ENCODE peak calls at places on chromosomes 13 and 19, in seven cellular contexts. One of them, this sample, is unnamed.

GRCh38 chr19:17078038-17078919 is 2.7 kb downstream of the MYO9B start:
- DNase-seq in cardiac fibroblast: no peak
- DNase-seq in lower lobe of right lung: peak; percentile 82
- DNase-seq in GM13977: no peak
- DNase-seq in HCT116: no peak
- DNase-seq in fibroblast of the aortic adventitia: no peak
- DNase-seq in epithelial cell of esophagus: peak; percentile 41
- DNase-seq in this sample: peak; percentile 8

GRCh38 chr13:95957331-95957730 is 95.9 kb downstream of the UGGT2 start:
- DNase-seq in GM13977: no peak
- DNase-seq in epithelial cell of esophagus: no peak
- DNase-seq in cardiac fibroblast: no peak
- DNase-seq in fibroblast of the aortic adventitia: no peak
- DNase-seq in lower lobe of right lung: no peak
- DNase-seq in HCT116: no peak
- DNase-seq in this sample: no peak

GRCh38 chr13:41263261-41263971 is at the start of gene MTRF1:
- DNase-seq in fibroblast of the aortic adventitia: peak; percentile 79
- DNase-seq in HCT116: peak; percentile 57
- DNase-seq in cardiac fibroblast: peak; percentile 78
- DNase-seq in lower lobe of right lung: peak; percentile 88
- DNase-seq in GM13977: peak; percentile 82
- DNase-seq in epithelial cell of esophagus: peak; percentile 75
- DNase-seq in this sample: peak; percentile 62

GRCh38 chr13:27965740-27966640 is 3.1 kb downstream of the CDX2 start:
- DNase-seq in GM13977: peak; percentile 34
- DNase-seq in epithelial cell of esophagus: no peak
- DNase-seq in lower lobe of right lung: no peak
- DNase-seq in cardiac fibroblast: no peak
- DNase-seq in fibroblast of the aortic adventitia: no peak
- DNase-seq in HCT116: no peak
- DNase-seq in this sample: no peak

GRCh38 chr13:45670481-45670880 is 31.6 kb upstream of the CBY2 start:
- DNase-seq in lower lobe of right lung: no peak
- DNase-seq in fibroblast of the aortic adventitia: no peak
- DNase-seq in HCT116: no peak
- DNase-seq in GM13977: no peak
- DNase-seq in epithelial cell of esophagus: no peak
- DNase-seq in cardiac fibroblast: no peak
- DNase-seq in this sample: no peak

GRCh38 chr13:52879950-52880650 is 31.7 kb upstream of the PCDH8 start:
- DNase-seq in HCT116: no peak
- DNase-seq in fibroblast of the aortic adventitia: no peak
- DNase-seq in epithelial cell of esophagus: no peak
- DNase-seq in cardiac fibroblast: no peak
- DNase-seq in GM13977: no peak
- DNase-seq in lower lobe of right lung: no peak
- DNase-seq in this sample: no peak

GRCh38 chr13:37944476-37945442 is 75.2 kb upstream of the TRPC4 start:
- DNase-seq in GM13977: no peak
- DNase-seq in lower lobe of right lung: no peak
- DNase-seq in epithelial cell of esophagus: no peak
- DNase-seq in cardiac fibroblast: peak; percentile 28
- DNase-seq in HCT116: no peak
- DNase-seq in fibroblast of the aortic adventitia: peak; percentile 22
- DNase-seq in this sample: no peak

GRCh38 chr13:46124531-46124966 is 19.7 kb upstream of the CPB2 start:
- DNase-seq in HCT116: no peak
- DNase-seq in lower lobe of right lung: peak; percentile 59
- DNase-seq in GM13977: no peak
- DNase-seq in fibroblast of the aortic adventitia: no peak
- DNase-seq in epithelial cell of esophagus: no peak
- DNase-seq in cardiac fibroblast: no peak
- DNase-seq in this sample: no peak

GRCh38 chr13:80888421-80888820 is 547.5 kb upstream of the SPRY2 start:
- DNase-seq in fibroblast of the aortic adventitia: no peak
- DNase-seq in epithelial cell of esophagus: no peak
- DNase-seq in HCT116: no peak
- DNase-seq in lower lobe of right lung: no peak
- DNase-seq in cardiac fibroblast: no peak
- DNase-seq in GM13977: no peak
- DNase-seq in this sample: no peak

GRCh38 chr13:26168835-26169234 is 53.3 kb downstream of the RNF6 start:
- DNase-seq in GM13977: no peak
- DNase-seq in epithelial cell of esophagus: no peak
- DNase-seq in HCT116: no peak
- DNase-seq in lower lobe of right lung: no peak
- DNase-seq in cardiac fibroblast: no peak
- DNase-seq in fibroblast of the aortic adventitia: no peak
- DNase-seq in this sample: no peak

GRCh38 chr19:32570081-32570785 is 10.8 kb upstream of the PDCD5 start:
- DNase-seq in GM13977: peak; percentile 57
- DNase-seq in cardiac fibroblast: peak; percentile 72
- DNase-seq in HCT116: peak; percentile 26
- DNase-seq in lower lobe of right lung: no peak
- DNase-seq in fibroblast of the aortic adventitia: peak; percentile 66
- DNase-seq in epithelial cell of esophagus: peak; percentile 63
- DNase-seq in this sample: peak; percentile 35

GRCh38 chr19:53520547-53521372 is 17.2 kb upstream of the ZNF331 start:
- DNase-seq in cardiac fibroblast: peak; percentile 99
- DNase-seq in HCT116: no peak
- DNase-seq in fibroblast of the aortic adventitia: peak; percentile 99
- DNase-seq in lower lobe of right lung: peak; percentile 95
- DNase-seq in epithelial cell of esophagus: peak; percentile 98
- DNase-seq in GM13977: peak; percentile 89
- DNase-seq in this sample: peak; percentile 93

GRCh38 chr19:2787115-2787514 is 1.8 kb downstream of the THOP1 start:
- DNase-seq in lower lobe of right lung: no peak
- DNase-seq in fibroblast of the aortic adventitia: no peak
- DNase-seq in GM13977: no peak
- DNase-seq in HCT116: no peak
- DNase-seq in cardiac fibroblast: no peak
- DNase-seq in epithelial cell of esophagus: no peak
- DNase-seq in this sample: no peak

GRCh38 chr13:40103864-40104263 is 448.4 kb downstream of the COG6 start:
- DNase-seq in fibroblast of the aortic adventitia: no peak
- DNase-seq in cardiac fibroblast: no peak
- DNase-seq in GM13977: no peak
- DNase-seq in HCT116: no peak
- DNase-seq in epithelial cell of esophagus: peak; percentile 58
- DNase-seq in lower lobe of right lung: no peak
- DNase-seq in this sample: peak; percentile 76

GRCh38 chr13:79831556-79831955 is 350.6 kb downstream of the NDFIP2 start:
- DNase-seq in fibroblast of the aortic adventitia: no peak
- DNase-seq in epithelial cell of esophagus: no peak
- DNase-seq in cardiac fibroblast: no peak
- DNase-seq in GM13977: no peak
- DNase-seq in lower lobe of right lung: no peak
- DNase-seq in HCT116: no peak
- DNase-seq in this sample: no peak

GRCh38 chr19:50933640-50934039 is 19.2 kb downstream of the KLK5 start:
- DNase-seq in cardiac fibroblast: peak; percentile 45
- DNase-seq in epithelial cell of esophagus: peak; percentile 82
- DNase-seq in lower lobe of right lung: no peak
- DNase-seq in fibroblast of the aortic adventitia: peak; percentile 43
- DNase-seq in HCT116: no peak
- DNase-seq in GM13977: no peak
- DNase-seq in this sample: peak; percentile 93

GRCh38 chr13:35512271-35512920 is 35.9 kb upstream of the MAB21L1 start:
- DNase-seq in lower lobe of right lung: no peak
- DNase-seq in fibroblast of the aortic adventitia: peak; percentile 98
- DNase-seq in GM13977: no peak
- DNase-seq in cardiac fibroblast: peak; percentile 96
- DNase-seq in epithelial cell of esophagus: peak; percentile 85
- DNase-seq in HCT116: no peak
- DNase-seq in this sample: peak; percentile 90

GRCh38 chr13:45341799-45342584 is 1.0 kb upstream of the TPT1 start:
- DNase-seq in cardiac fibroblast: peak; percentile 82
- DNase-seq in lower lobe of right lung: peak; percentile 71
- DNase-seq in GM13977: peak; percentile 26
- DNase-seq in fibroblast of the aortic adventitia: peak; percentile 75
- DNase-seq in HCT116: no peak
- DNase-seq in epithelial cell of esophagus: peak; percentile 82
- DNase-seq in this sample: peak; percentile 74

GRCh38 chr13:112752711-112753541 is 63.1 kb downstream of the ATP11A start:
- DNase-seq in fibroblast of the aortic adventitia: no peak
- DNase-seq in lower lobe of right lung: no peak
- DNase-seq in GM13977: no peak
- DNase-seq in cardiac fibroblast: no peak
- DNase-seq in HCT116: no peak
- DNase-seq in epithelial cell of esophagus: no peak
- DNase-seq in this sample: no peak

GRCh38 chr19:41877490-41877876 is 404 bp downstream of the CD79A start:
- DNase-seq in GM13977: no peak
- DNase-seq in lower lobe of right lung: peak; percentile 59
- DNase-seq in epithelial cell of esophagus: no peak
- DNase-seq in HCT116: no peak
- DNase-seq in fibroblast of the aortic adventitia: no peak
- DNase-seq in cardiac fibroblast: no peak
- DNase-seq in this sample: no peak

GRCh38 chr19:18091217-18091608 is 4.5 kb upstream of the IL12RB1 start:
- DNase-seq in lower lobe of right lung: peak; percentile 88
- DNase-seq in GM13977: peak; percentile 45
- DNase-seq in HCT116: no peak
- DNase-seq in cardiac fibroblast: no peak
- DNase-seq in fibroblast of the aortic adventitia: no peak
- DNase-seq in epithelial cell of esophagus: no peak
- DNase-seq in this sample: no peak

GRCh38 chr13:55661505-55661904 is 1479.2 kb upstream of the PRR20A start:
- DNase-seq in fibroblast of the aortic adventitia: no peak
- DNase-seq in GM13977: no peak
- DNase-seq in epithelial cell of esophagus: no peak
- DNase-seq in cardiac fibroblast: no peak
- DNase-seq in lower lobe of right lung: no peak
- DNase-seq in HCT116: no peak
- DNase-seq in this sample: no peak

GRCh38 chr19:5355693-5356092 is 15.1 kb upstream of the PTPRS start:
- DNase-seq in fibroblast of the aortic adventitia: no peak
- DNase-seq in GM13977: no peak
- DNase-seq in cardiac fibroblast: no peak
- DNase-seq in lower lobe of right lung: no peak
- DNase-seq in HCT116: no peak
- DNase-seq in epithelial cell of esophagus: no peak
- DNase-seq in this sample: no peak

GRCh38 chr19:5355076-5355475 is 14.5 kb upstream of the PTPRS start:
- DNase-seq in epithelial cell of esophagus: no peak
- DNase-seq in GM13977: no peak
- DNase-seq in HCT116: no peak
- DNase-seq in fibroblast of the aortic adventitia: no peak
- DNase-seq in cardiac fibroblast: no peak
- DNase-seq in lower lobe of right lung: no peak
- DNase-seq in this sample: no peak

GRCh38 chr19:5352229-5352763 is 11.7 kb upstream of the PTPRS start:
- DNase-seq in cardiac fibroblast: no peak
- DNase-seq in GM13977: no peak
- DNase-seq in HCT116: peak; percentile 84
- DNase-seq in fibroblast of the aortic adventitia: no peak
- DNase-seq in epithelial cell of esophagus: no peak
- DNase-seq in lower lobe of right lung: no peak
- DNase-seq in this sample: no peak

GRCh38 chr19:5356428-5356827 is 15.8 kb upstream of the PTPRS start:
- DNase-seq in HCT116: no peak
- DNase-seq in epithelial cell of esophagus: peak; percentile 30
- DNase-seq in fibroblast of the aortic adventitia: no peak
- DNase-seq in cardiac fibroblast: no peak
- DNase-seq in lower lobe of right lung: no peak
- DNase-seq in GM13977: no peak
- DNase-seq in this sample: peak; percentile 15

GRCh38 chr19:5354403-5354802 is 13.8 kb upstream of the PTPRS start:
- DNase-seq in HCT116: no peak
- DNase-seq in lower lobe of right lung: no peak
- DNase-seq in fibroblast of the aortic adventitia: no peak
- DNase-seq in cardiac fibroblast: peak; percentile 29
- DNase-seq in epithelial cell of esophagus: no peak
- DNase-seq in GM13977: peak; percentile 55
- DNase-seq in this sample: no peak
- TF ChIP-seq CTCF in HCT116: peak; percentile 14
- TF ChIP-seq CTCF in lower lobe of right lung: no peak
- TF ChIP-seq CTCF in fibroblast of the aortic adventitia: no peak
- TF ChIP-seq CTCF in cardiac fibroblast: peak; percentile 36
- TF ChIP-seq CTCF in epithelial cell of esophagus: peak; percentile 25
- TF ChIP-seq CTCF in GM13977: peak; percentile 51
- TF ChIP-seq CTCF in this sample: peak; percentile 29

GRCh38 chr19:56071151-56071550 is 49.9 kb downstream of the ZNF787 start:
- DNase-seq in epithelial cell of esophagus: no peak
- DNase-seq in GM13977: no peak
- DNase-seq in fibroblast of the aortic adventitia: no peak
- DNase-seq in HCT116: peak; percentile 15
- DNase-seq in cardiac fibroblast: peak; percentile 21
- DNase-seq in lower lobe of right lung: no peak
- DNase-seq in this sample: no peak
- TF ChIP-seq CTCF in epithelial cell of esophagus: no peak
- TF ChIP-seq CTCF in GM13977: peak; percentile 39
- TF ChIP-seq CTCF in fibroblast of the aortic adventitia: peak; percentile 24
- TF ChIP-seq CTCF in HCT116: peak; percentile 12
- TF ChIP-seq CTCF in cardiac fibroblast: peak; percentile 41
- TF ChIP-seq CTCF in lower lobe of right lung: no peak
- TF ChIP-seq CTCF in this sample: peak; percentile 14

GRCh38 chr19:6737873-6738725 is 719 bp upstream of the GPR108 start:
- DNase-seq in fibroblast of the aortic adventitia: peak; percentile 81
- DNase-seq in epithelial cell of esophagus: peak; percentile 90
- DNase-seq in HCT116: no peak
- DNase-seq in GM13977: peak; percentile 82
- DNase-seq in cardiac fibroblast: peak; percentile 87
- DNase-seq in lower lobe of right lung: peak; percentile 96
- DNase-seq in this sample: peak; percentile 77

GRCh38 chr19:6737284-6737872 is at the start of gene GPR108:
- DNase-seq in cardiac fibroblast: peak; percentile 100
- DNase-seq in lower lobe of right lung: peak; percentile 100
- DNase-seq in fibroblast of the aortic adventitia: peak; percentile 100
- DNase-seq in HCT116: peak; percentile 100
- DNase-seq in GM13977: peak; percentile 99
- DNase-seq in epithelial cell of esophagus: peak; percentile 100
- DNase-seq in this sample: peak; percentile 100

GRCh38 chr19:6735181-6735891 is 2.0 kb downstream of the GPR108 start:
- DNase-seq in epithelial cell of esophagus: no peak
- DNase-seq in fibroblast of the aortic adventitia: no peak
- DNase-seq in lower lobe of right lung: no peak
- DNase-seq in GM13977: no peak
- DNase-seq in HCT116: no peak
- DNase-seq in cardiac fibroblast: no peak
- DNase-seq in this sample: no peak

GRCh38 chr19:6736169-6736916 is 1.0 kb downstream of the GPR108 start:
- DNase-seq in lower lobe of right lung: peak; percentile 87
- DNase-seq in GM13977: peak; percentile 88
- DNase-seq in epithelial cell of esophagus: peak; percentile 90
- DNase-seq in fibroblast of the aortic adventitia: peak; percentile 91
- DNase-seq in cardiac fibroblast: peak; percentile 91
- DNase-seq in HCT116: peak; percentile 81
- DNase-seq in this sample: peak; percentile 85

GRCh38 chr19:6736917-6737283 is 480 bp downstream of the GPR108 start:
- DNase-seq in cardiac fibroblast: no peak
- DNase-seq in fibroblast of the aortic adventitia: no peak
- DNase-seq in HCT116: no peak
- DNase-seq in epithelial cell of esophagus: no peak
- DNase-seq in GM13977: no peak
- DNase-seq in lower lobe of right lung: no peak
- DNase-seq in this sample: no peak
- TF ChIP-seq CTCF in cardiac fibroblast: no peak
- TF ChIP-seq CTCF in fibroblast of the aortic adventitia: no peak
- TF ChIP-seq CTCF in HCT116: no peak
- TF ChIP-seq CTCF in epithelial cell of esophagus: no peak
- TF ChIP-seq CTCF in GM13977: no peak
- TF ChIP-seq CTCF in lower lobe of right lung: no peak
- TF ChIP-seq CTCF in this sample: no peak

GRCh38 chr19:34244611-34245299 is 9.6 kb upstream of the GARRE1 start:
- DNase-seq in lower lobe of right lung: no peak
- DNase-seq in fibroblast of the aortic adventitia: no peak
- DNase-seq in HCT116: no peak
- DNase-seq in epithelial cell of esophagus: no peak
- DNase-seq in cardiac fibroblast: peak; percentile 46
- DNase-seq in GM13977: no peak
- DNase-seq in this sample: no peak
- TF ChIP-seq CTCF in lower lobe of right lung: no peak
- TF ChIP-seq CTCF in fibroblast of the aortic adventitia: no peak
- TF ChIP-seq CTCF in HCT116: no peak
- TF ChIP-seq CTCF in epithelial cell of esophagus: no peak
- TF ChIP-seq CTCF in cardiac fibroblast: no peak
- TF ChIP-seq CTCF in GM13977: no peak
- TF ChIP-seq CTCF in this sample: no peak